ENCODE peak calls at places on chromosomes 7 and 10, in seven cellular contexts. V is pancreas; N is H1; G is A549; H is CD8-positive, alpha-beta memory T cell; A is right cardiac atrium; S is iPS DF 6.9. F is an unnamed sample.

GRCh38 chr10:62096534-62096933 is 172.1 kb downstream of the RTKN2 start:
- DNase-seq in S (no peak), H (no peak), V (no peak), N (no peak), A (no peak), G (no peak), F (no peak)

GRCh38 chr10:89392974-89393373 is 551 bp downstream of the IFIT1 start:
- DNase-seq in V (no peak), N (no peak), G (no peak), A (no peak), H (no peak), S (no peak), F (peak)

GRCh38 chr7:14095233-14095950 is 105.9 kb upstream of the ETV1 start:
- DNase-seq in S (no peak), H (no peak), N (no peak), V (no peak), G (no peak), A (no peak), F (no peak)

GRCh38 chr10:119933179-119933578 is 40.6 kb downstream of the SEC23IP start:
- DNase-seq in A (no peak), H (no peak), N (no peak), S (no peak), V (no peak), G (peak), F (no peak)

GRCh38 chr7:71015260-71015900 is 116.6 kb upstream of the GALNT17 start:
- DNase-seq in H (no peak), A (peak), S (no peak), N (no peak), G (no peak), V (peak), F (no peak)

GRCh38 chr10:56466005-56466404 is 104.9 kb upstream of the ZWINT start:
- DNase-seq in V (no peak), N (no peak), S (no peak), A (no peak), H (no peak), G (no peak), F (no peak)

GRCh38 chr10:129383651-129384050 is 83.4 kb upstream of the MGMT start:
- DNase-seq in V (no peak), G (no peak), S (no peak), A (no peak), H (no peak), N (no peak), F (no peak)

GRCh38 chr7:33644489-33644888 is 260.9 kb upstream of the BMPER start:
- DNase-seq in G (no peak), N (no peak), S (no peak), V (no peak), A (no peak), H (no peak), F (no peak)

GRCh38 chr7:70317356-70317755 is 719.1 kb downstream of the AUTS2 start:
- DNase-seq in H (no peak), V (no peak), N (no peak), G (no peak), S (no peak), A (no peak), F (peak)

GRCh38 chr10:51358227-51358626 is 283.9 kb downstream of the PRKG1 start:
- DNase-seq in N (no peak), G (no peak), S (no peak), H (no peak), V (no peak), A (no peak), F (no peak)

GRCh38 chr10:44706745-44707144 is 204.4 kb upstream of the TMEM72 start:
- DNase-seq in H (no peak), S (no peak), G (no peak), V (no peak), A (no peak), N (no peak), F (no peak)

GRCh38 chr7:143367972-143368371 is 5.5 kb upstream of the FAM131B start:
- DNase-seq in N (no peak), G (no peak), A (no peak), V (no peak), S (no peak), H (no peak), F (no peak)

GRCh38 chr10:70558295-70558694 is 44.2 kb downstream of the PRF1 start:
- DNase-seq in V (no peak), N (no peak), S (no peak), A (peak), H (no peak), G (no peak), F (no peak)

GRCh38 chr7:100894860-100895700 is 608 bp downstream of the ACHE start:
- DNase-seq in N (peak), V (peak), S (no peak), A (peak), H (peak), G (no peak), F (no peak)

GRCh38 chr10:28179490-28180099 is 123.3 kb downstream of the MPP7 start:
- DNase-seq in N (no peak), H (no peak), V (no peak), A (no peak), S (peak), G (peak), F (no peak)

GRCh38 chr7:44881610-44882009 is 3.7 kb downstream of the PURB start:
- DNase-seq in V (no peak), G (no peak), H (no peak), N (no peak), S (no peak), A (no peak), F (no peak)

GRCh38 chr10:2856598-2856997 is 210.8 kb upstream of the PFKP start:
- DNase-seq in V (no peak), G (no peak), H (no peak), A (no peak), N (no peak), S (no peak), F (no peak)

GRCh38 chr10:132962623-132963429 is 20.5 kb upstream of the CFAP46 start:
- DNase-seq in A (no peak), H (no peak), G (no peak), S (no peak), N (no peak), V (no peak), F (no peak)

GRCh38 chr10:92696606-92697383 is 7.0 kb downstream of the HHEX start:
- DNase-seq in N (no peak), H (no peak), S (peak), A (no peak), G (peak), V (no peak), F (no peak)

GRCh38 chr7:26165950-26166680 is 14.1 kb downstream of the NFE2L3 start:
- DNase-seq in V (no peak), N (no peak), S (no peak), H (no peak), A (no peak), G (no peak), F (no peak)

GRCh38 chr7:132430863-132431822 is 145.1 kb downstream of the PLXNA4 start:
- DNase-seq in V (no peak), N (no peak), A (peak), H (peak), G (peak), S (no peak), F (no peak)

GRCh38 chr7:18320971-18321567 is 174.5 kb upstream of the HDAC9 start:
- DNase-seq in V (no peak), A (no peak), S (peak), N (no peak), G (peak), H (no peak), F (no peak)

GRCh38 chr10:62626096-62626495 is 178.4 kb upstream of the ADO start:
- DNase-seq in S (no peak), N (no peak), A (no peak), G (no peak), H (no peak), V (no peak), F (no peak)

GRCh38 chr7:149284343-149284742 is 22.3 kb downstream of the ZNF783 start:
- DNase-seq in S (no peak), N (no peak), A (no peak), G (no peak), H (peak), V (no peak), F (no peak)

GRCh38 chr10:93560541-93560940 is 5.9 kb upstream of the FFAR4 start:
- DNase-seq in A (no peak), G (no peak), S (no peak), H (no peak), V (no peak), N (no peak), F (no peak)

GRCh38 chr10:102628451-102628911 is 15.8 kb upstream of the TRIM8 start:
- DNase-seq in A (peak), S (no peak), V (no peak), N (no peak), H (no peak), G (no peak), F (peak)

GRCh38 chr10:20858292-20859124 is 38.6 kb downstream of the NEBL start:
- DNase-seq in V (no peak), G (no peak), A (no peak), S (no peak), H (no peak), N (no peak), F (no peak)

GRCh38 chr7:3916146-3916545 is 615.1 kb downstream of the SDK1 start:
- DNase-seq in A (no peak), N (no peak), H (no peak), G (no peak), S (no peak), V (no peak), F (no peak)

GRCh38 chr7:27374958-27375841 is 132.6 kb downstream of the EVX1 start:
- DNase-seq in G (no peak), N (no peak), A (no peak), V (no peak), S (no peak), H (no peak), F (no peak)

GRCh38 chr7:94183289-94183749 is 179.2 kb upstream of the BET1 start:
- DNase-seq in A (peak), V (no peak), H (no peak), N (no peak), S (no peak), G (peak), F (no peak)

GRCh38 chr7:73904219-73905136 is 43.5 kb downstream of the TMEM270 start:
- DNase-seq in A (no peak), G (no peak), N (no peak), H (no peak), S (no peak), V (no peak), F (no peak)

DNA sequence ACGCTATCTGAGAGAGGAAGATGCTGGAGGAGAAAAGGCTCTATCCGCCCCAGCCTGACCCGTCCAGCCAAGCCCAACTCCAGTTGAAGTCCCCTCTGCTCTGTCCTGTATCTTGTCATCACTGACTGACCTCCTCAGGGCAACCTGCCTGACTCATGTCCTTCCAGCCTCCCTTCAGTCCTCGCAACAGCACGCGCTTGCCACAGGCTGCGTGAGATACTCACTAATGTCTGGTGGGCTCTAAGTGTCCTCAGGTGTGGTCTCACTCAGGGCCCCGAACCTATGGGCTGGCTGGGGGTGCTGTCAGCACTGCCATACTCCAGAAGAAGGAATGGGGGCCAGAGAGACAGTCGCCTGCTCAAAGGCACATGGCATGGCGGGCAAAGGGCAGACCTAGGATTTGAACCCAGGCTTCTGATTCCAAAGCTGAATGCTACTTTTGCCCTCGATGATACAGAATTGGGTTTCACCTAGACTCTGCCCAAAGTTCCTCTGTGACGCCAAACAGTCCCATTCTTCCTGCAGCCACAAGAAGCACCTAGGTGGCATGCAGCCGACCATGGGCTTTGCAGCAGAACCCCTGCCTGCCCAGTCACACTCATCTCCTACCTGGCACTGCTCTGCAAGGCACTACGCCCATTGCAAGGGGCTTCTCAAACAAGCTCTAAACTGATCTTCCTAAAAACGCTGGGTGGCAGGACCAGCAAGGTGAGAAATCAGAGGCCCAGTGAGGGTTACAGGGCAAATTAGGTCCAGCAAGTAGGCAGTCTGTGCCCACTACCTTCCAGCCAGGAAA is 8.5 kb downstream of the FAM53B start:
- DNase-seq in G (no peak), V (no peak), S (no peak), N (peak), H (no peak), A (no peak), F (no peak)
- H3K27ac ChIP-seq in G (no peak), V (peak), S (no peak), N (no peak), H (no peak), A (peak), F (peak)

GRCh38 chr10:97690138-97690537 is 3.1 kb upstream of the AVPI1 start:
- DNase-seq in S (no peak), A (no peak), G (no peak), V (no peak), H (no peak), N (no peak), F (no peak)
- H3K27ac ChIP-seq in S (no peak), A (no peak), G (peak), V (no peak), H (no peak), N (no peak), F (no peak)

GRCh38 chr10:63637833-63638443 is 116.7 kb downstream of the REEP3 start:
- DNase-seq in V (no peak), H (no peak), N (no peak), A (no peak), G (no peak), S (no peak), F (peak)
- H3K27ac ChIP-seq in V (peak), H (no peak), N (no peak), A (no peak), G (peak), S (no peak), F (no peak)

DNA sequence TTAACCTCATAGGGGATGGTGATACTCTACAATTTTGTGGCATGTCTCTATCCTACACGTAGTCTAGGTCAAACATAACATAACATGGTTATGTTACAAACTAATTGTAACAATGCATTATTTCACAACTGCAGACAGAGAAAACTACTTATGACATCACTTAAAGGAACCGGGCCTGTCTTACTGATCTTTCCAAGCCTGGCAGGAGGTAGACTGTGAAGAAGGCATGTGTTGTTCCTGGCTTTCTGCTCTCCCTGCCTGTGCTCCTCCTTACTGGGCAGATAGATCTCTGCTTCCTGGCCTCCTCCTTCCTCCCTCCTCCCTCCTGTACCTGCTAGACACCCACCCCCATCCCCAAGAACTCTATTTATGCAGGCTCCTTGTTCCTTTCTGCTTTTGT is 5.4 kb downstream of the CACNB2 start:
- DNase-seq in G (no peak), H (no peak), V (no peak), N (no peak), A (no peak), S (no peak), F (no peak)
- H3K27ac ChIP-seq in G (no peak), H (no peak), V (no peak), N (no peak), A (no peak), S (no peak), F (no peak)

DNA sequence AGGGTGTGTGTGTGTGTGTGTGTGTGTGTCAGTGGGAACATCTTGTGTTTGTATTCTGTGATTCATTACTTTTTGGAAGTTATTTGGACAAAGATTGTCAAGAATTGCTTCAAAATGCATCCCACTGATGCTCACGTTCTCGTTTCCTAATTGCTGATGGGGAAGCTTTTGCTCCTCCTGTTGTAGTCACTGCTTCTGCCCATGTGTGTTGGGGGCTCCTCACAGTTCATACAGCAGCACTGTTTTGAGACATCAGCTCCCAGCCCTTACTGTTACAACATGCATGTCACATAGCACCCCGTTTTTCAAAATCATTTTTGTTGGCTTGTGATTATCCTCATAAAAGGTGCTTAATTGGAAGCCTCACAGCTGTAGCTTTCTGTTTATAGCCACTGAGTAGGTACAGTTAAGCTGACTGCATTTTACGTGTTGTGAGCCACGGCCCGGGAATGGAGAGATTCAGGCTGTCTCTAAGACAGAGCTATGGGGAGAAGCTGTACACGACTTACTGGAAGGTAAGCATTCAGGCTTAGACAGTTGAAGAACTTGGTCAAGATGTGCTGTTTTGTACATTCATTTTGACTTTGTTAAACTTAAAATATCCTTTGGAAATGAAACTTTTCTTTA is 87.4 kb downstream of the BICC1 start:
- DNase-seq in G (no peak), S (no peak), H (no peak), V (no peak), N (no peak), A (no peak), F (no peak)
- H3K27ac ChIP-seq in G (no peak), S (no peak), H (no peak), V (no peak), N (no peak), A (no peak), F (no peak)

GRCh38 chr10:113666682-113667252 is 2.9 kb upstream of the NRAP start:
- DNase-seq in S (no peak), H (no peak), G (no peak), N (no peak), V (no peak), A (no peak), F (no peak)
- H3K27ac ChIP-seq in S (no peak), H (no peak), G (no peak), N (no peak), V (no peak), A (no peak), F (no peak)

GRCh38 chr10:85642421-85643170 is 724.0 kb downstream of the GRID1 start:
- DNase-seq in H (no peak), N (no peak), S (no peak), G (peak), V (no peak), A (no peak), F (peak)
- H3K27ac ChIP-seq in H (no peak), N (no peak), S (no peak), G (peak), V (peak), A (no peak), F (peak)

F was measured in thyroid gland.